ENCODE peak calls at places on chromosome 22, in ten cellular contexts. One of them, this sample, is unnamed.
A peak's percentile ranks its signal among the peaks of the same experiment; 100 is the strongest.

GRCh38 chr22:26054846-26055245 is 114.4 kb upstream of the SEZ6L start:
- DNase-seq in lung microvascular endothelial cell: no peak
- DNase-seq in A172: no peak
- DNase-seq in AG09319: no peak
- DNase-seq in stimulated activated CD4-positive, alpha-beta T cell treated with anti-CD3 and anti-CD28 coated beads, Interleukin-4, amount 100 ng/mL, for 48 hours: no peak
- DNase-seq in SJSA1: no peak
- DNase-seq in KBM-7: no peak
- DNase-seq in Panc1: no peak
- DNase-seq in effector CD4-positive, alpha-beta T cell: no peak
- DNase-seq in NCI-H1436: no peak
- DNase-seq in this sample: no peak

GRCh38 chr22:22771696-22772377 is 115.8 kb upstream of the IGLL5 start:
- DNase-seq in SJSA1: peak; percentile 34
- DNase-seq in effector CD4-positive, alpha-beta T cell: no peak
- DNase-seq in NCI-H1436: no peak
- DNase-seq in stimulated activated CD4-positive, alpha-beta T cell treated with anti-CD3 and anti-CD28 coated beads, Interleukin-4, amount 100 ng/mL, for 48 hours: no peak
- DNase-seq in A172: no peak
- DNase-seq in AG09319: no peak
- DNase-seq in Panc1: no peak
- DNase-seq in lung microvascular endothelial cell: no peak
- DNase-seq in KBM-7: no peak
- DNase-seq in this sample: no peak

GRCh38 chr22:45478108-45478771 is 24.4 kb upstream of the FBLN1 start:
- DNase-seq in NCI-H1436: no peak
- DNase-seq in AG09319: peak; percentile 94
- DNase-seq in effector CD4-positive, alpha-beta T cell: no peak
- DNase-seq in lung microvascular endothelial cell: no peak
- DNase-seq in A172: peak; percentile 58
- DNase-seq in stimulated activated CD4-positive, alpha-beta T cell treated with anti-CD3 and anti-CD28 coated beads, Interleukin-4, amount 100 ng/mL, for 48 hours: no peak
- DNase-seq in KBM-7: no peak
- DNase-seq in SJSA1: peak; percentile 85
- DNase-seq in Panc1: peak; percentile 47
- DNase-seq in this sample: no peak

GRCh38 chr22:46131151-46131587 is 19.2 kb upstream of the PPARA start:
- DNase-seq in Panc1: no peak
- DNase-seq in A172: no peak
- DNase-seq in NCI-H1436: no peak
- DNase-seq in SJSA1: no peak
- DNase-seq in stimulated activated CD4-positive, alpha-beta T cell treated with anti-CD3 and anti-CD28 coated beads, Interleukin-4, amount 100 ng/mL, for 48 hours: no peak
- DNase-seq in lung microvascular endothelial cell: no peak
- DNase-seq in KBM-7: no peak
- DNase-seq in AG09319: no peak
- DNase-seq in effector CD4-positive, alpha-beta T cell: no peak
- DNase-seq in this sample: no peak

GRCh38 chr22:36331306-36331911 is 56.4 kb downstream of the MYH9 start:
- DNase-seq in SJSA1: peak; percentile 95
- DNase-seq in effector CD4-positive, alpha-beta T cell: peak; percentile 75
- DNase-seq in NCI-H1436: no peak
- DNase-seq in lung microvascular endothelial cell: peak; percentile 98
- DNase-seq in KBM-7: peak; percentile 90
- DNase-seq in A172: peak; percentile 92
- DNase-seq in AG09319: no peak
- DNase-seq in Panc1: no peak
- DNase-seq in stimulated activated CD4-positive, alpha-beta T cell treated with anti-CD3 and anti-CD28 coated beads, Interleukin-4, amount 100 ng/mL, for 48 hours: peak; percentile 72
- DNase-seq in this sample: no peak

GRCh38 chr22:44442856-44443595 is 55.0 kb downstream of the RTL6 start:
- DNase-seq in SJSA1: no peak
- DNase-seq in AG09319: no peak
- DNase-seq in NCI-H1436: no peak
- DNase-seq in effector CD4-positive, alpha-beta T cell: no peak
- DNase-seq in Panc1: no peak
- DNase-seq in A172: no peak
- DNase-seq in stimulated activated CD4-positive, alpha-beta T cell treated with anti-CD3 and anti-CD28 coated beads, Interleukin-4, amount 100 ng/mL, for 48 hours: no peak
- DNase-seq in lung microvascular endothelial cell: no peak
- DNase-seq in KBM-7: no peak
- DNase-seq in this sample: no peak

GRCh38 chr22:35872451-35872850 is 154.8 kb downstream of the APOL5 start:
- DNase-seq in stimulated activated CD4-positive, alpha-beta T cell treated with anti-CD3 and anti-CD28 coated beads, Interleukin-4, amount 100 ng/mL, for 48 hours: no peak
- DNase-seq in KBM-7: no peak
- DNase-seq in effector CD4-positive, alpha-beta T cell: no peak
- DNase-seq in A172: no peak
- DNase-seq in SJSA1: no peak
- DNase-seq in Panc1: no peak
- DNase-seq in lung microvascular endothelial cell: no peak
- DNase-seq in NCI-H1436: no peak
- DNase-seq in AG09319: no peak
- DNase-seq in this sample: no peak

GRCh38 chr22:20155330-20156041 is 4.6 kb upstream of the CCDC188 start:
- DNase-seq in NCI-H1436: peak; percentile 86
- DNase-seq in Panc1: no peak
- DNase-seq in AG09319: peak; percentile 44
- DNase-seq in effector CD4-positive, alpha-beta T cell: no peak
- DNase-seq in A172: no peak
- DNase-seq in stimulated activated CD4-positive, alpha-beta T cell treated with anti-CD3 and anti-CD28 coated beads, Interleukin-4, amount 100 ng/mL, for 48 hours: no peak
- DNase-seq in SJSA1: peak; percentile 82
- DNase-seq in lung microvascular endothelial cell: peak; percentile 77
- DNase-seq in KBM-7: peak; percentile 72
- DNase-seq in this sample: peak; percentile 54

GRCh38 chr22:38131399-38131798 is 20.9 kb upstream of the BAIAP2L2 start:
- DNase-seq in stimulated activated CD4-positive, alpha-beta T cell treated with anti-CD3 and anti-CD28 coated beads, Interleukin-4, amount 100 ng/mL, for 48 hours: no peak
- DNase-seq in Panc1: no peak
- DNase-seq in effector CD4-positive, alpha-beta T cell: no peak
- DNase-seq in AG09319: no peak
- DNase-seq in KBM-7: no peak
- DNase-seq in lung microvascular endothelial cell: no peak
- DNase-seq in A172: no peak
- DNase-seq in NCI-H1436: no peak
- DNase-seq in SJSA1: no peak
- DNase-seq in this sample: no peak

GRCh38 chr22:23230348-23231068 is 50.2 kb downstream of the BCR start:
- DNase-seq in NCI-H1436: no peak
- DNase-seq in lung microvascular endothelial cell: no peak
- DNase-seq in A172: no peak
- DNase-seq in Panc1: no peak
- DNase-seq in effector CD4-positive, alpha-beta T cell: no peak
- DNase-seq in KBM-7: no peak
- DNase-seq in stimulated activated CD4-positive, alpha-beta T cell treated with anti-CD3 and anti-CD28 coated beads, Interleukin-4, amount 100 ng/mL, for 48 hours: no peak
- DNase-seq in SJSA1: no peak
- DNase-seq in AG09319: no peak
- DNase-seq in this sample: no peak

GRCh38 chr22:43945632-43946390 is 9.4 kb upstream of the SAMM50 start:
- DNase-seq in lung microvascular endothelial cell: peak; percentile 73
- DNase-seq in KBM-7: peak; percentile 87
- DNase-seq in stimulated activated CD4-positive, alpha-beta T cell treated with anti-CD3 and anti-CD28 coated beads, Interleukin-4, amount 100 ng/mL, for 48 hours: peak; percentile 64
- DNase-seq in NCI-H1436: peak; percentile 12
- DNase-seq in Panc1: no peak
- DNase-seq in SJSA1: peak; percentile 75
- DNase-seq in A172: peak; percentile 41
- DNase-seq in effector CD4-positive, alpha-beta T cell: peak; percentile 51
- DNase-seq in AG09319: no peak
- DNase-seq in this sample: peak; percentile 83